ENCODE peak calls at places on chromosomes 3 and 15, in nine cellular contexts. L is HT1080; D is activated T-cell treated with anti-CD3 and anti-CD28 coated beads for 4 hours; Q is T-helper 9 cell; E is activated CD8-positive, alpha-beta memory T cell treated with anti-CD3 and anti-CD28 coated beads for 48 hours; P is substantia nigra; Y is MM.1S; O is effector CD4-positive, alpha-beta T cell; X is HFFc6. J is an unnamed sample.

GRCh38 chr3:143226678-143227291 is 107.2 kb downstream of the CHST2 start:
- DNase-seq in L (no peak), D (no peak), Q (no peak), E (no peak), P (no peak), Y (no peak), O (no peak), X (no peak), J (no peak)

GRCh38 chr3:123096126-123096525 is 29.3 kb downstream of the PDIA5 start:
- DNase-seq in L (no peak), D (no peak), Q (no peak), E (no peak), P (no peak), Y (no peak), O (no peak), X (no peak), J (no peak)

GRCh38 chr3:141368925-141369794 is 856 bp downstream of the ZBTB38 start:
- DNase-seq in L (peak; percentile 63), D (no peak), Q (no peak), E (no peak), P (no peak), Y (peak; percentile 5), O (no peak), X (no peak), J (no peak)

GRCh38 chr3:67790043-67790442 is 135.6 kb upstream of the SUCLG2 start:
- DNase-seq in L (peak; percentile 69), D (peak; percentile 53), Q (peak; percentile 45), E (peak; percentile 28), P (peak; percentile 6), Y (peak; percentile 41), O (peak; percentile 42), X (peak; percentile 47), J (no peak)

GRCh38 chr15:27482344-27482743 is 511.4 kb downstream of the GABRG3 start:
- DNase-seq in L (no peak), D (no peak), Q (no peak), E (no peak), P (no peak), Y (no peak), O (no peak), X (no peak), J (no peak)

GRCh38 chr3:158106773-158107461 is 697 bp upstream of the SHOX2 start:
- DNase-seq in L (peak; percentile 34), D (no peak), Q (no peak), E (no peak), P (no peak), Y (peak; percentile 39), O (no peak), X (no peak), J (no peak)

GRCh38 chr15:39774688-39775267 is 7.9 kb downstream of the FSIP1 start:
- DNase-seq in L (no peak), D (no peak), Q (peak; percentile 30), E (no peak), P (no peak), Y (peak; percentile 67), O (peak; percentile 12), X (no peak), J (no peak)

GRCh38 chr15:85312486-85312885 is 67.9 kb upstream of the AKAP13 start:
- DNase-seq in L (peak; percentile 50), D (no peak), Q (no peak), E (no peak), P (no peak), Y (no peak), O (no peak), X (peak; percentile 61), J (no peak)